ENCODE peak calls at places on chromosomes 5 and 9, in nine cellular contexts. S, T, M, I, V, A, L, Q and X are unnamed samples.

GRCh38 chr9:105216440-105217178 is 27.8 kb upstream of the SLC44A1 start:
- DNase-seq in S (peak), T (peak), M (peak), I (no peak), V (no peak), A (no peak), L (peak), Q (no peak), X (peak)

GRCh38 chr5:76402880-76403712 is at the start of gene IQGAP2:
- DNase-seq in S (peak), T (peak), M (peak), I (peak), V (peak), A (peak), L (peak), Q (peak), X (peak)

GRCh38 chr5:13567819-13568218 is 376.7 kb downstream of the DNAH5 start:
- DNase-seq in S (no peak), T (no peak), M (peak), I (no peak), V (no peak), A (peak), L (no peak), Q (no peak), X (no peak)

GRCh38 chr5:96718635-96719077 is 56.5 kb downstream of the CAST start:
- DNase-seq in S (no peak), T (peak), M (no peak), I (no peak), V (no peak), A (no peak), L (no peak), Q (no peak), X (peak)

GRCh38 chr9:76817489-76817888 is 53.3 kb downstream of the PCA3 start:
- DNase-seq in S (no peak), T (peak), M (peak), I (no peak), V (no peak), A (peak), L (no peak), Q (no peak), X (no peak)

GRCh38 chr5:84227221-84227620 is 157.5 kb downstream of the EDIL3 start:
- DNase-seq in S (no peak), T (no peak), M (no peak), I (no peak), V (no peak), A (no peak), L (no peak), Q (no peak), X (no peak)

GRCh38 chr5:78979899-78980298 is 5.2 kb downstream of the ARSB start:
- DNase-seq in S (no peak), T (no peak), M (no peak), I (no peak), V (no peak), A (no peak), L (no peak), Q (no peak), X (no peak)

GRCh38 chr5:176614805-176615478 is 5.0 kb upstream of the GPRIN1 start:
- DNase-seq in S (no peak), T (peak), M (peak), I (no peak), V (no peak), A (no peak), L (no peak), Q (no peak), X (no peak)

GRCh38 chr9:105973811-105974407 is 279.6 kb downstream of the TMEM38B start:
- DNase-seq in S (no peak), T (peak), M (peak), I (no peak), V (no peak), A (no peak), L (no peak), Q (no peak), X (no peak)

GRCh38 chr9:5626727-5627634 is 1.9 kb upstream of the RIC1 start:
- DNase-seq in S (no peak), T (peak), M (peak), I (peak), V (peak), A (peak), L (no peak), Q (no peak), X (no peak)

GRCh38 chr9:81032030-81032572 is 657.2 kb downstream of the TLE1 start:
- DNase-seq in S (no peak), T (peak), M (peak), I (no peak), V (no peak), A (peak), L (no peak), Q (no peak), X (no peak)

GRCh38 chr5:34591723-34592122 is 64.4 kb upstream of the RAI14 start:
- DNase-seq in S (no peak), T (no peak), M (no peak), I (no peak), V (no peak), A (no peak), L (peak), Q (no peak), X (no peak)

GRCh38 chr5:167658890-167659289 is 632.6 kb upstream of the WWC1 start:
- DNase-seq in S (no peak), T (peak), M (peak), I (no peak), V (no peak), A (no peak), L (no peak), Q (no peak), X (no peak)

GRCh38 chr9:131049829-131050715 is 41.1 kb downstream of the LAMC3 start:
- DNase-seq in S (no peak), T (no peak), M (no peak), I (no peak), V (no peak), A (no peak), L (no peak), Q (no peak), X (no peak)

GRCh38 chr9:70060883-70061507 is 17.3 kb downstream of the MAMDC2 start:
- DNase-seq in S (no peak), T (no peak), M (no peak), I (no peak), V (no peak), A (no peak), L (no peak), Q (no peak), X (no peak)

GRCh38 chr5:106171708-106172107 is 1499.0 kb downstream of the EFNA5 start:
- DNase-seq in S (no peak), T (peak), M (no peak), I (no peak), V (no peak), A (no peak), L (no peak), Q (no peak), X (no peak)

GRCh38 chr9:133968966-133969617 is 23.0 kb downstream of the VAV2 start:
- DNase-seq in S (peak), T (no peak), M (no peak), I (no peak), V (no peak), A (no peak), L (no peak), Q (no peak), X (no peak)

GRCh38 chr5:91174418-91174817 is 208.7 kb downstream of the ARRDC3 start:
- DNase-seq in S (no peak), T (no peak), M (no peak), I (no peak), V (no peak), A (no peak), L (no peak), Q (no peak), X (no peak)

GRCh38 chr5:57698785-57699184 is 216.2 kb upstream of the ACTBL2 start:
- DNase-seq in S (no peak), T (no peak), M (peak), I (no peak), V (no peak), A (peak), L (no peak), Q (peak), X (no peak)

GRCh38 chr9:31799953-31800609 is 584.4 kb upstream of the ACO1 start:
- DNase-seq in S (no peak), T (peak), M (peak), I (peak), V (no peak), A (peak), L (no peak), Q (no peak), X (no peak)

GRCh38 chr5:72108200-72109050 is 1.1 kb downstream of the MAP1B start:
- DNase-seq in S (peak), T (peak), M (peak), I (no peak), V (no peak), A (peak), L (peak), Q (peak), X (peak)

GRCh38 chr9:111198936-111199335 is 131.1 kb downstream of the OR2K2 start:
- DNase-seq in S (no peak), T (peak), M (peak), I (no peak), V (no peak), A (no peak), L (no peak), Q (no peak), X (no peak)

GRCh38 chr9:79023134-79023577 is 548.6 kb upstream of the TLE4 start:
- DNase-seq in S (no peak), T (peak), M (peak), I (no peak), V (no peak), A (peak), L (no peak), Q (no peak), X (no peak)

GRCh38 chr5:173780356-173781234 is 107.6 kb upstream of the CPEB4 start:
- DNase-seq in S (no peak), T (no peak), M (no peak), I (no peak), V (no peak), A (no peak), L (no peak), Q (no peak), X (no peak)

GRCh38 chr9:79013715-79014610 is 557.8 kb upstream of the TLE4 start:
- DNase-seq in S (no peak), T (peak), M (peak), I (no peak), V (no peak), A (no peak), L (no peak), Q (no peak), X (no peak)

GRCh38 chr9:131977074-131977838 is 102.4 kb downstream of the MED27 start:
- DNase-seq in S (no peak), T (no peak), M (no peak), I (no peak), V (no peak), A (no peak), L (no peak), Q (no peak), X (no peak)

GRCh38 chr9:130204341-130204740 is 32.1 kb downstream of the NCS1 start:
- DNase-seq in S (no peak), T (no peak), M (no peak), I (no peak), V (no peak), A (no peak), L (no peak), Q (no peak), X (no peak)

GRCh38 chr5:14148890-14149671 is 5.9 kb downstream of the TRIO start:
- DNase-seq in S (peak), T (no peak), M (no peak), I (no peak), V (no peak), A (no peak), L (no peak), Q (no peak), X (no peak)

GRCh38 chr9:137945581-137945980 is 68.0 kb downstream of the CACNA1B start:
- DNase-seq in S (no peak), T (no peak), M (no peak), I (no peak), V (no peak), A (peak), L (no peak), Q (no peak), X (no peak)

GRCh38 chr5:1511037-1511436 is 12.7 kb downstream of the LPCAT1 start:
- DNase-seq in S (peak), T (no peak), M (no peak), I (no peak), V (no peak), A (no peak), L (peak), Q (no peak), X (no peak)

GRCh38 chr5:164175083-164175482 is 669.7 kb downstream of the MAT2B start:
- DNase-seq in S (no peak), T (peak), M (peak), I (no peak), V (no peak), A (no peak), L (no peak), Q (no peak), X (no peak)

GRCh38 chr5:56053363-56053762 is 58.6 kb upstream of the IL6ST start:
- DNase-seq in S (no peak), T (no peak), M (no peak), I (no peak), V (no peak), A (no peak), L (no peak), Q (no peak), X (no peak)

GRCh38 chr5:45532826-45533624 is 163.2 kb downstream of the HCN1 start:
- DNase-seq in S (no peak), T (no peak), M (no peak), I (no peak), V (no peak), A (no peak), L (no peak), Q (no peak), X (no peak)

GRCh38 chr9:87109851-87110250 is 162.5 kb upstream of the GAS1 start:
- DNase-seq in S (no peak), T (peak), M (peak), I (no peak), V (no peak), A (no peak), L (no peak), Q (no peak), X (no peak)

GRCh38 chr5:64666058-64666457 is 24.2 kb upstream of the SHISAL2B start:
- DNase-seq in S (no peak), T (peak), M (peak), I (no peak), V (no peak), A (peak), L (no peak), Q (no peak), X (no peak)

GRCh38 chr5:40606077-40606765 is 73.5 kb upstream of the PTGER4 start:
- DNase-seq in S (no peak), T (no peak), M (no peak), I (no peak), V (no peak), A (no peak), L (no peak), Q (no peak), X (no peak)
- H3K27ac ChIP-seq in S (no peak), T (no peak), M (no peak), I (no peak), V (no peak), A (no peak), L (no peak), Q (no peak), X (no peak)

GRCh38 chr5:82277613-82277986 is 554 bp downstream of the RPS23 start:
- DNase-seq in S (no peak), T (no peak), M (peak), I (no peak), V (no peak), A (no peak), L (no peak), Q (no peak), X (no peak)
- H3K27ac ChIP-seq in S (peak), T (peak), M (peak), I (peak), V (peak), A (peak), L (peak), Q (no peak), X (peak)

GRCh38 chr5:138054863-138055558 is 22.1 kb upstream of the FAM13B start:
- DNase-seq in S (no peak), T (peak), M (no peak), I (no peak), V (no peak), A (no peak), L (peak), Q (no peak), X (peak)
- H3K27ac ChIP-seq in S (no peak), T (no peak), M (no peak), I (no peak), V (no peak), A (no peak), L (peak), Q (no peak), X (peak)

GRCh38 chr5:141623621-141624020 is 4.8 kb upstream of the DIAPH1 start:
- DNase-seq in S (no peak), T (no peak), M (no peak), I (no peak), V (no peak), A (no peak), L (no peak), Q (no peak), X (no peak)
- H3K27ac ChIP-seq in S (no peak), T (no peak), M (no peak), I (no peak), V (no peak), A (no peak), L (no peak), Q (no peak), X (no peak)

DNA sequence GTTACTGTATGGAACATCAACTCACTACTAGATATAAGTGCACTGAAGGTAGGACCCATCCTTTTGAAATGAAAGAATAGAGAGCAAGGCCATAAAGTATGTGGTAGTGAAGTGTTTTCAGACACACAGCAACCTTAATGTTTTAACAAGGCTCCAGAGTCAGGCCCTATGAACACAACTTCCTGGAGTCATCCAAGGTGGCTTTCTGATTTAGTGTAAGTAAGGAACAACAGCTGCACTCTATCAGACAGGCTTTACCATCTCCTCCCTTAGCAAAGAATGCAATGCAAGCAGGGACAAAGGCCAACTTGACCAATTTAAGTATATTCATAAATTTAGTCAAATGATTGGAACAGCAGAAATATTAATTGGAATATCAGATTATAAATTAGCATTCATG is 90.1 kb downstream of the MPDZ start:
- DNase-seq in S (no peak), T (peak), M (no peak), I (no peak), V (no peak), A (no peak), L (no peak), Q (no peak), X (no peak)
- H3K27ac ChIP-seq in S (peak), T (no peak), M (no peak), I (no peak), V (no peak), A (no peak), L (no peak), Q (no peak), X (no peak)

DNA sequence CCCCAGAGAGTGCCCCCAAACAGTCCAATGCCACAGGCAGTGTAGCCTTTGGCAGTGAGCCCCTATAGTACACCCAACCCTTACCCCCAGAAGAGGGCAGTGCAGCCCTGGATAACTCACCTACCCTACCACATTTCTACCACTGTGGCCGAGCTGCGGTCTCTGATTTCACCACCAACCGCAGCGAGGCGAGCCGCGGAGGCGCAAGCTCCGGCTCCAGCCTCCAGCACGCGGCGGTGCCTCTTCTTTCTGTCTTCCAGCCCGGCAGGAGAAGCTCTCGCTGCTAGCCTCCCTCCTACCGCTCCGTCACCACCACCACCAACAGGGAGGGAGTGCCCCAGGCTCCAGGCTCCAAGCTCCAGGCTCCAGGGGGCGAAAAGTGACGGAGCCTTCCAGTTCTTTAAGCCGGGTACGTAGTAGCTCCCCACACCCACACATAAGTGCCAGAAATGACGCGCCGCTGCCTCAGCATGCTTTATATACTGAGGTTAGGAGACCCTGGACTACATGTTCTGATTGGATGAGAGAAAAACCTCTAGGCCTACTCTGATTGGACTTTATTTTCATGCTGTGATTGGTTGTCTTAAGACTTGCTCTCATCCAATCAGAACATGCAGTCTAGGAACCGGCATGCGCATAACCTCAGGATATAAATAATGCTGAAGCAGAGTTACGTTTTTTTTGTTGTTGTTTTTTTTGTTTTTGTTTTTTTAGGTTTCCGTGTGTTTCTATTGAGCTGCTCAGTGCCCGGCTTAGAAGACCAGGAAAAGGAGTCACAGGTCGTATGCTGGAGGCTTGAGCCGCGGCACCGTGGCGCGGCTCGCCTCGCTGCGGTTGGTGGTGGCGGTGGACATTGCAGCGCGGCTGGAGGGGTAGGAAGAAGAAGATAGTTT is at the start of gene PCAT7:
- DNase-seq in S (peak), T (peak), M (peak), I (no peak), V (peak), A (peak), L (no peak), Q (peak), X (no peak)
- H3K27ac ChIP-seq in S (peak), T (peak), M (no peak), I (no peak), V (no peak), A (peak), L (no peak), Q (no peak), X (no peak)

GRCh38 chr5:132759114-132760042 is 12.2 kb downstream of the CCNI2 start:
- DNase-seq in S (no peak), T (no peak), M (no peak), I (no peak), V (no peak), A (no peak), L (no peak), Q (no peak), X (no peak)
- H3K27ac ChIP-seq in S (no peak), T (no peak), M (no peak), I (no peak), V (no peak), A (no peak), L (no peak), Q (no peak), X (peak)